ENCODE peak calls at places on chromosomes 4 and X, in eight cellular contexts. V, M, O, T, Y, Z, C and J are unnamed samples.
A peak's percentile ranks its signal among the peaks of the same experiment; 100 is the strongest.

GRCh38 chr4:82799006-82799881 is 648 bp upstream of the SCD5 start:
- DNase-seq in V (no peak), M (peak; percentile 36), O (peak; percentile 12), T (no peak), Y (peak; percentile 60), Z (no peak), C (no peak), J (no peak)

GRCh38 chrX:84168095-84168494 is 19.9 kb downstream of the RPS6KA6 start:
- DNase-seq in V (no peak), M (no peak), O (no peak), T (no peak), Y (no peak), Z (peak; percentile 69), C (no peak), J (no peak)

GRCh38 chr4:7660176-7660540 is 225.4 kb upstream of the PSAPL1 start:
- DNase-seq in V (no peak), M (no peak), O (no peak), T (no peak), Y (no peak), Z (no peak), C (no peak), J (no peak)

GRCh38 chrX:39726810-39727209 is 370.9 kb downstream of the BCOR start:
- DNase-seq in V (peak; percentile 50), M (no peak), O (peak; percentile 5), T (no peak), Y (no peak), Z (peak; percentile 61), C (peak; percentile 18), J (no peak)

GRCh38 chr4:176579233-176579632 is 213.5 kb downstream of the VEGFC start:
- DNase-seq in V (no peak), M (no peak), O (no peak), T (no peak), Y (no peak), Z (no peak), C (peak; percentile 52), J (no peak)

GRCh38 chr4:30402276-30402675 is 317.9 kb upstream of the PCDH7 start:
- DNase-seq in V (peak; percentile 30), M (no peak), O (no peak), T (no peak), Y (no peak), Z (no peak), C (no peak), J (no peak)

GRCh38 chrX:151789179-151789800 is 54.7 kb downstream of the CNGA2 start:
- DNase-seq in V (peak; percentile 88), M (no peak), O (no peak), T (peak; percentile 75), Y (no peak), Z (peak; percentile 82), C (no peak), J (peak; percentile 86)

GRCh38 chrX:11381464-11381863 is 88.3 kb downstream of the AMELX start:
- DNase-seq in V (peak; percentile 58), M (no peak), O (peak; percentile 37), T (peak; percentile 55), Y (peak; percentile 79), Z (peak; percentile 59), C (peak; percentile 26), J (peak; percentile 59)

GRCh38 chr4:54228064-54228527 is 997 bp upstream of the PDGFRA start:
- DNase-seq in V (peak; percentile 82), M (no peak), O (peak; percentile 58), T (peak; percentile 73), Y (peak; percentile 29), Z (peak; percentile 79), C (peak; percentile 70), J (peak; percentile 50)

GRCh38 chr4:91288702-91289311 is 1015.0 kb upstream of the GRID2 start:
- DNase-seq in V (no peak), M (no peak), O (peak; percentile 51), T (no peak), Y (peak; percentile 9), Z (no peak), C (peak; percentile 30), J (peak; percentile 44)

GRCh38 chr4:138341739-138342415 is 99.7 kb upstream of the SLC7A11 start:
- DNase-seq in V (no peak), M (no peak), O (no peak), T (no peak), Y (no peak), Z (no peak), C (no peak), J (no peak)

GRCh38 chrX:3262906-3263305 is 83.5 kb downstream of the MXRA5 start:
- DNase-seq in V (peak; percentile 93), M (no peak), O (no peak), T (peak; percentile 30), Y (no peak), Z (peak; percentile 83), C (no peak), J (no peak)

GRCh38 chrX:23403849-23404248 is 69.2 kb downstream of the PTCHD1 start:
- DNase-seq in V (no peak), M (no peak), O (peak; percentile 11), T (peak; percentile 24), Y (no peak), Z (peak; percentile 0), C (no peak), J (peak; percentile 13)

GRCh38 chr4:64250061-64250460 is 159.2 kb downstream of the TECRL start:
- DNase-seq in V (no peak), M (no peak), O (no peak), T (no peak), Y (no peak), Z (no peak), C (no peak), J (no peak)

GRCh38 chrX:70039758-70040157 is 10.0 kb downstream of the AWAT2 start:
- DNase-seq in V (no peak), M (no peak), O (no peak), T (no peak), Y (no peak), Z (peak; percentile 18), C (no peak), J (no peak)

GRCh38 chr4:73998040-73999011 is at the start of gene CXCL5:
- DNase-seq in V (peak; percentile 57), M (no peak), O (no peak), T (peak; percentile 91), Y (no peak), Z (peak; percentile 59), C (no peak), J (no peak)

GRCh38 chrX:115525486-115525885 is 35.5 kb upstream of the PLS3 start:
- DNase-seq in V (no peak), M (no peak), O (peak; percentile 2), T (no peak), Y (no peak), Z (no peak), C (no peak), J (no peak)

GRCh38 chr4:113502883-113503282 is 258.7 kb downstream of the CAMK2D start:
- DNase-seq in V (no peak), M (no peak), O (no peak), T (no peak), Y (no peak), Z (no peak), C (no peak), J (no peak)

GRCh38 chrX:123732679-123733363 is at the start of gene THOC2:
- DNase-seq in V (peak; percentile 82), M (peak; percentile 56), O (peak; percentile 87), T (peak; percentile 86), Y (peak; percentile 87), Z (peak; percentile 88), C (peak; percentile 91), J (peak; percentile 90)

GRCh38 chrX:108735680-108736508 is 469 bp downstream of the IRS4 start:
- DNase-seq in V (peak; percentile 4), M (no peak), O (peak; percentile 35), T (peak; percentile 8), Y (no peak), Z (peak; percentile 6), C (peak; percentile 7), J (no peak)

GRCh38 chrX:107673933-107674479 is 45.7 kb downstream of the PRPS1 start:
- DNase-seq in V (peak; percentile 94), M (no peak), O (no peak), T (peak; percentile 68), Y (peak; percentile 92), Z (no peak), C (no peak), J (peak; percentile 16)

GRCh38 chrX:154378799-154379568 is at the start of gene EMD:
- DNase-seq in V (peak; percentile 98), M (no peak), O (peak; percentile 99), T (peak; percentile 99), Y (peak; percentile 97), Z (peak; percentile 97), C (peak; percentile 91), J (peak; percentile 99)

GRCh38 chrX:72023071-72023470 is 108.6 kb downstream of the RTL5 start:
- DNase-seq in V (no peak), M (no peak), O (no peak), T (no peak), Y (no peak), Z (no peak), C (no peak), J (no peak)